ENCODE peak calls at places on chromosomes 12 and 14, in five cellular contexts. Y, K, U, B and I are unnamed samples.

GRCh38 chr12:27305673-27306504 is 26.7 kb upstream of the BMAL2 start:
- DNase-seq in Y (no peak), K (peak), U (no peak), B (peak), I (no peak)

GRCh38 chr12:50887191-50887590 is 44.5 kb downstream of the TMPRSS12 start:
- DNase-seq in Y (no peak), K (no peak), U (no peak), B (peak), I (no peak)

GRCh38 chr12:45379261-45379660 is 163.4 kb downstream of the ANO6 start:
- DNase-seq in Y (no peak), K (no peak), U (no peak), B (peak), I (no peak)

GRCh38 chr12:52053570-52054209 is 2.4 kb downstream of the NR4A1 start:
- DNase-seq in Y (no peak), K (peak), U (peak), B (peak), I (no peak)

GRCh38 chr14:81127785-81128184 is 93.0 kb downstream of the GTF2A1 start:
- DNase-seq in Y (no peak), K (peak), U (no peak), B (peak), I (no peak)

GRCh38 chr12:117014342-117014887 is 84.8 kb downstream of the TESC start:
- DNase-seq in Y (no peak), K (no peak), U (no peak), B (no peak), I (no peak)

GRCh38 chr14:75566321-75566720 is 12.1 kb upstream of the FLVCR2 start:
- DNase-seq in Y (no peak), K (no peak), U (no peak), B (no peak), I (no peak)

GRCh38 chr14:103391048-103391447 is 5.8 kb downstream of the MARK3 start:
- DNase-seq in Y (no peak), K (peak), U (no peak), B (peak), I (no peak)

GRCh38 chr12:24541193-24541871 is 407.6 kb downstream of the BCAT1 start:
- DNase-seq in Y (no peak), K (no peak), U (no peak), B (no peak), I (no peak)
- H3K27ac ChIP-seq in Y (no peak), K (no peak), U (no peak), B (no peak), I (no peak)

DNA sequence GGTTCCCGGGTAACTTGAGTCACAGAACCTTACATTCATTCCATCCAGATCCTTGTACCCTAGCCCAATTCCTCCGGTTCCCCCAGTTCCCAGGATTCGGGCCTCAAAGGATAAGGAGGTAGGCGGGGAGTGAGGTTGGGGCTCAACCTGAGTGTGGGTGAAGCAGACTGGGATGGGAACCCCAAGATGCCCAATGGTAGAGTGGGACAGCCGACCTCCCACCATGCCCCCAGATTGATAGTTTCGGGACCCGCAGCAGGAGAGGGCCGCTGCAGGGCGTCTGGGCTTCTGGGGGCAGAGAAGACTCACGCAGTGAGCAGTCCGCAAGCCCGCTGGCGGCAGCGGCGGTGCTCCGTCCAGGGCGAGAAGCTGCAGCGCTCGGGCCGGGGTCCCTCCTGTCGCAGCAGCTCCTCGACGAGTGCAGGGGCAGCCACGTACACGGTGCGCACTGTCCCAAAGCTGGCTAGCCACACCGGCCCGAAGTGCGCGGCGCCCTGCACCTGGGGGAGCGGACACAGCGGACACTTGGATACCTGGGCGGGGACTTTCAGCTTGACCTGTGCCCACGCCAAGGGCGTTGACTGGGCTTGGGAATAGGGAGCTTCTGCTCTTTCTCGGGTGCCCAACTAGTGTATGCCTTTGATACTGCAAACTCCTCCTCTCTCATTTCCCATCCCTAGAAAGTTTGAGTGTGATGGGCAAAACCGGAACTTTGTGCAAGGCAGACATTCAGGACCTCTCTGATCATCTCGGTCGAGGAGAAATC is 997 bp downstream of the CYP27B1 start:
- DNase-seq in Y (no peak), K (no peak), U (no peak), B (no peak), I (no peak)
- H3K4me3 ChIP-seq in Y (peak), K (peak), U (peak), B (peak), I (peak)

DNA sequence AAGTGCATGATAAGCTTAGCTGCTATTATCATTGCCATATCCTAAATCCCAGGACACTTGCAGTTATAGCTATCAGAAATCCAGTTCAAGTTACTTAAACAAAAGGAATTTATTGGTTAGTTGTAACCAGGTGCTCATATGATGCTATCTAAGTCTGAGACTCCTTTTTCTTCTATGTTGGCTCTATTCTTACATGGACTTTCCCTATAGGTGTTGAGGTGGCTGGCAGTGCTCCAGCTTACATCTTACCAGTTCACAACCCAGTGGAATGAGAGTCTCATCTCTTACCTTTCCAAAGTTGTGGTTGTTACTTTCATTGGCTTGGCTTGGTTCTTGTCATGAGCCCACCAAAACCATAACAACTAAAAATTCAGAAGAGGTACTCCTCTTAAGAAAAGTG is 94.6 kb downstream of the DACT1 start:
- DNase-seq in Y (no peak), K (no peak), U (no peak), B (no peak), I (no peak)
- TF ChIP-seq CTCF in Y (no peak), K (no peak), U (no peak), B (no peak), I (no peak)

GRCh38 chr14:31457665-31458659 is 656 bp upstream of the DTD2 start:
- DNase-seq in Y (no peak), K (no peak), U (no peak), B (no peak), I (no peak)
- H3K27ac ChIP-seq in Y (peak), K (no peak), U (peak), B (no peak), I (peak)

DNA sequence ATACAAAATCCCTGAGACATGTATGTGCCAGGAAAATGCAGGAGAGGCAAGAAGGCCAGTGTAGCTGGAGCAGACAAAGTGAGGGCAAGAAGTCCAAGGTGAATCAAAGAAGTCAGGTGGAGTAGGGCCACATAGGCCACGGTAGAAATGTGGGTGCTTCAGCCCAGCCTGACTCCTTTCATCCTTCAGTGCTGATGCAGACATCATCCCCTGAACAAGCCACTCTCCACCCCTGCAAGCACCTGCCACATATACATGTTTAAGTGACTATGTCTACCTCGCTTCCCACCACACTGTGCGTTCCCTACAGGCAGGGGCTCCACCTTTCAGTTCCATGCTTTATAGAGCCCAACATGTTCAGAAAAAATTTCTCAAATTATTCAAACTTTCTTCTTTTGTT is 11.7 kb downstream of the SLC7A7 start:
- DNase-seq in Y (no peak), K (no peak), U (no peak), B (no peak), I (no peak)
- H3K4me3 ChIP-seq in Y (no peak), K (no peak), U (no peak), B (no peak), I (no peak)

GRCh38 chr12:96652870-96653269 is 163.5 kb downstream of the CFAP54 start:
- DNase-seq in Y (no peak), K (no peak), U (no peak), B (no peak), I (no peak)
- TF ChIP-seq CTCF in Y (no peak), K (no peak), U (no peak), B (no peak), I (no peak)